ENCODE peak calls at places on chromosomes 7 and 10, in four cellular contexts. One of them, this sample, is unnamed.

GRCh38 chr7:147524726-147525245 is 1065.8 kb upstream of the C7orf33 start:
- DNase-seq in CD8-positive, alpha-beta memory T cell: no peak
- DNase-seq in esophagus muscularis mucosa: no peak
- DNase-seq in heart left ventricle: no peak
- DNase-seq in this sample: no peak

GRCh38 chr7:121558288-121558687 is 162.2 kb upstream of the FAM3C start:
- DNase-seq in CD8-positive, alpha-beta memory T cell: no peak
- DNase-seq in esophagus muscularis mucosa: no peak
- DNase-seq in heart left ventricle: no peak
- DNase-seq in this sample: no peak

GRCh38 chr7:106017657-106018056 is 54.6 kb downstream of the CDHR3 start:
- DNase-seq in CD8-positive, alpha-beta memory T cell: no peak
- DNase-seq in esophagus muscularis mucosa: no peak
- DNase-seq in heart left ventricle: no peak
- DNase-seq in this sample: no peak

GRCh38 chr7:69633122-69633892 is 35.0 kb downstream of the AUTS2 start:
- DNase-seq in CD8-positive, alpha-beta memory T cell: no peak
- DNase-seq in esophagus muscularis mucosa: no peak
- DNase-seq in heart left ventricle: no peak
- DNase-seq in this sample: no peak

GRCh38 chr7:29300649-29301048 is 106.1 kb downstream of the CHN2 start:
- DNase-seq in CD8-positive, alpha-beta memory T cell: no peak
- DNase-seq in esophagus muscularis mucosa: no peak
- DNase-seq in heart left ventricle: no peak
- DNase-seq in this sample: no peak

GRCh38 chr10:17249820-17250219 is 21.8 kb downstream of the VIM start:
- DNase-seq in CD8-positive, alpha-beta memory T cell: no peak
- DNase-seq in esophagus muscularis mucosa: no peak
- DNase-seq in heart left ventricle: no peak
- DNase-seq in this sample: no peak

GRCh38 chr10:99232357-99232999 is 3.2 kb downstream of the HPSE2 start:
- DNase-seq in CD8-positive, alpha-beta memory T cell: no peak
- DNase-seq in esophagus muscularis mucosa: no peak
- DNase-seq in heart left ventricle: no peak
- DNase-seq in this sample: no peak

GRCh38 chr10:49761789-49762565 is at the start of gene OGDHL:
- DNase-seq in CD8-positive, alpha-beta memory T cell: no peak
- DNase-seq in esophagus muscularis mucosa: no peak
- DNase-seq in heart left ventricle: peak; percentile 73
- DNase-seq in this sample: peak; percentile 32

GRCh38 chr7:21352540-21353387 is 75.1 kb upstream of the SP4 start:
- DNase-seq in CD8-positive, alpha-beta memory T cell: no peak
- DNase-seq in esophagus muscularis mucosa: no peak
- DNase-seq in heart left ventricle: no peak
- DNase-seq in this sample: no peak

GRCh38 chr10:129855836-129856563 is 108.1 kb downstream of the EBF3 start:
- DNase-seq in CD8-positive, alpha-beta memory T cell: no peak
- DNase-seq in esophagus muscularis mucosa: no peak
- DNase-seq in heart left ventricle: no peak
- DNase-seq in this sample: no peak

GRCh38 chr7:19522486-19522885 is 186.4 kb downstream of the POLR1F start:
- DNase-seq in CD8-positive, alpha-beta memory T cell: no peak
- DNase-seq in esophagus muscularis mucosa: no peak
- DNase-seq in heart left ventricle: no peak
- DNase-seq in this sample: no peak

GRCh38 chr10:63549810-63550209 is 28.6 kb downstream of the REEP3 start:
- DNase-seq in CD8-positive, alpha-beta memory T cell: no peak
- DNase-seq in esophagus muscularis mucosa: no peak
- DNase-seq in heart left ventricle: no peak
- DNase-seq in this sample: no peak

GRCh38 chr10:108894402-108895301 is 1028.7 kb downstream of the XPNPEP1 start:
- DNase-seq in CD8-positive, alpha-beta memory T cell: no peak
- DNase-seq in esophagus muscularis mucosa: no peak
- DNase-seq in heart left ventricle: no peak
- DNase-seq in this sample: no peak

GRCh38 chr7:101916041-101916800 is 98.8 kb downstream of the CUX1 start:
- DNase-seq in CD8-positive, alpha-beta memory T cell: no peak
- DNase-seq in esophagus muscularis mucosa: no peak
- DNase-seq in heart left ventricle: no peak
- DNase-seq in this sample: no peak

GRCh38 chr7:158110661-158111555 is 476.7 kb downstream of the PTPRN2 start:
- DNase-seq in CD8-positive, alpha-beta memory T cell: no peak
- DNase-seq in esophagus muscularis mucosa: no peak
- DNase-seq in heart left ventricle: no peak
- DNase-seq in this sample: no peak

GRCh38 chr10:79472951-79473350 is 27.5 kb upstream of the ZCCHC24 start:
- DNase-seq in CD8-positive, alpha-beta memory T cell: no peak
- DNase-seq in esophagus muscularis mucosa: no peak
- DNase-seq in heart left ventricle: no peak
- DNase-seq in this sample: no peak

GRCh38 chr10:7861509-7862120 is 43.3 kb downstream of the TAF3 start:
- DNase-seq in CD8-positive, alpha-beta memory T cell: no peak
- DNase-seq in esophagus muscularis mucosa: no peak
- DNase-seq in heart left ventricle: no peak
- DNase-seq in this sample: no peak

GRCh38 chr7:17528636-17529035 is 230.2 kb downstream of the AHR start:
- DNase-seq in CD8-positive, alpha-beta memory T cell: no peak
- DNase-seq in esophagus muscularis mucosa: no peak
- DNase-seq in heart left ventricle: no peak
- DNase-seq in this sample: no peak

GRCh38 chr10:68096913-68097509 is 12.3 kb upstream of the MYPN start:
- DNase-seq in CD8-positive, alpha-beta memory T cell: no peak
- DNase-seq in esophagus muscularis mucosa: no peak
- DNase-seq in heart left ventricle: no peak
- DNase-seq in this sample: no peak

GRCh38 chr10:76116523-76116922 is 685.1 kb downstream of the LRMDA start:
- DNase-seq in CD8-positive, alpha-beta memory T cell: no peak
- DNase-seq in esophagus muscularis mucosa: no peak
- DNase-seq in heart left ventricle: no peak
- DNase-seq in this sample: no peak

GRCh38 chr10:78995977-78996355 is 72.8 kb upstream of the ZMIZ1 start:
- DNase-seq in CD8-positive, alpha-beta memory T cell: no peak
- DNase-seq in esophagus muscularis mucosa: no peak
- DNase-seq in heart left ventricle: no peak
- DNase-seq in this sample: no peak

GRCh38 chr10:127737563-127738511 is 852 bp downstream of the FOXI2 start:
- DNase-seq in CD8-positive, alpha-beta memory T cell: no peak
- DNase-seq in esophagus muscularis mucosa: no peak
- DNase-seq in heart left ventricle: no peak
- DNase-seq in this sample: no peak

GRCh38 chr7:38465946-38466345 is 165.2 kb downstream of the AMPH start:
- DNase-seq in CD8-positive, alpha-beta memory T cell: no peak
- DNase-seq in esophagus muscularis mucosa: no peak
- DNase-seq in heart left ventricle: no peak
- DNase-seq in this sample: no peak

GRCh38 chr10:119198438-119198837 is 8.9 kb upstream of the GRK5 start:
- DNase-seq in CD8-positive, alpha-beta memory T cell: no peak
- DNase-seq in esophagus muscularis mucosa: no peak
- DNase-seq in heart left ventricle: no peak
- DNase-seq in this sample: no peak

GRCh38 chr7:64893401-64893800 is 9.7 kb upstream of the ZNF273 start:
- DNase-seq in CD8-positive, alpha-beta memory T cell: no peak
- DNase-seq in esophagus muscularis mucosa: no peak
- DNase-seq in heart left ventricle: no peak
- DNase-seq in this sample: no peak

GRCh38 chr10:47438857-47439474 is 44.9 kb downstream of the ANXA8 start:
- DNase-seq in CD8-positive, alpha-beta memory T cell: no peak
- DNase-seq in esophagus muscularis mucosa: no peak
- DNase-seq in heart left ventricle: no peak
- DNase-seq in this sample: no peak

GRCh38 chr10:113961261-113961938 is 82.3 kb upstream of the ADRB1 start:
- DNase-seq in CD8-positive, alpha-beta memory T cell: peak; percentile 62
- DNase-seq in esophagus muscularis mucosa: no peak
- DNase-seq in heart left ventricle: no peak
- DNase-seq in this sample: peak; percentile 63

GRCh38 chr7:106418094-106418493 is 133.3 kb upstream of the NAMPT start:
- DNase-seq in CD8-positive, alpha-beta memory T cell: no peak
- DNase-seq in esophagus muscularis mucosa: no peak
- DNase-seq in heart left ventricle: no peak
- DNase-seq in this sample: no peak

GRCh38 chr10:86753638-86754434 is 2.6 kb upstream of the BMPR1A start:
- DNase-seq in CD8-positive, alpha-beta memory T cell: no peak
- DNase-seq in esophagus muscularis mucosa: no peak
- DNase-seq in heart left ventricle: peak; percentile 67
- DNase-seq in this sample: no peak

GRCh38 chr10:123148414-123149161 is 652 bp downstream of the HMX2 start:
- DNase-seq in CD8-positive, alpha-beta memory T cell: no peak
- DNase-seq in esophagus muscularis mucosa: peak; percentile 42
- DNase-seq in heart left ventricle: no peak
- DNase-seq in this sample: no peak

GRCh38 chr10:91022924-91023707 is 102.2 kb upstream of the ANKRD1 start:
- DNase-seq in CD8-positive, alpha-beta memory T cell: no peak
- DNase-seq in esophagus muscularis mucosa: no peak
- DNase-seq in heart left ventricle: no peak
- DNase-seq in this sample: no peak

GRCh38 chr10:124267231-124267885 is 151.4 kb downstream of the OAT start:
- DNase-seq in CD8-positive, alpha-beta memory T cell: no peak
- DNase-seq in esophagus muscularis mucosa: no peak
- DNase-seq in heart left ventricle: no peak
- DNase-seq in this sample: no peak

DNA sequence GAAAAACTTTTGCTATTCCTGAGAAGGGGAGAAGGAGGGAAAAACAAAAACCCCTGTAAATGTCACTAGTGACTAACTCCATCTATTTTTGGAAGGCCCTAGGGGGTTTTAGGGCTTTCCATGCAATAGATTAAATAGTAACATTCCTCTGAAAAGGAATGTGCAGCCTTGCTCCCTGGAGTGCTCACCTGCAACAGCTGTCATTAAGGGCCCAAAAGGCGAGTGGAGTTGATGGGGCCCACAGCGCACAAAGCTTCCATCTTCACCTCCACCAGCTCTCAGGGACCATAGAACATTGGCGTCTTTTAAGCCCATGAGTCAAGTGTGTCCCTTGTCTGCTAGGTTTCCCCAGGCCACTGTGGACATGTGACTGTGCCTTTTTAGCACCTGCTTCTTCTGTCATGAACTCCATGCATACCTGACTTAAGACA is 58.0 kb upstream of the IL6 start:
- DNase-seq in CD8-positive, alpha-beta memory T cell: no peak
- DNase-seq in esophagus muscularis mucosa: no peak
- DNase-seq in heart left ventricle: no peak
- DNase-seq in this sample: no peak
- H3K4me1 ChIP-seq in CD8-positive, alpha-beta memory T cell: peaks cover 26% of the 10 kb centered on the region
- H3K4me1 ChIP-seq in esophagus muscularis mucosa: peaks cover 9% of the 10 kb centered on the region
- H3K4me1 ChIP-seq in heart left ventricle: no peaks in the 10 kb centered on the region
- H3K4me1 ChIP-seq in this sample: peaks cover 6% of the 10 kb centered on the region

DNA sequence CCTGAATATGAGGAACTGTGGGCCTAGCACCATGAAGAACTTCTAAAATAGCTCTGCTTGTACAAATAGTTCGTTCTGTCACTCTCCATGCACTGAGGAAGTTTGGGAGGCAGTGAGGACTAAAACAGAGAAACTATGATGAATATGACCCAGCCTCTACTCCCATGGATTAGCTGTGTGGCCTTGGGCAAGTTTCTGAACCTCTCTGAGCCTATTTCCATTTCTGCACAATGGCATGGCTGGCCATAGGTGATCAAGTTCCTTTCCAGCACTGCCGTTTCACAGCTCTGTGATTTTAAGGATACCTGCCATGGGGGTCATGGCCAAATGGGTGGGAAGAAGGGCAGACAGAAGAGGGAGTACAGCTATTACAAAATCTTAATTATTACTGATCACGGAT is 57.6 kb downstream of the SORBS1 start:
- DNase-seq in CD8-positive, alpha-beta memory T cell: no peak
- DNase-seq in esophagus muscularis mucosa: no peak
- DNase-seq in heart left ventricle: no peak
- DNase-seq in this sample: no peak
- H3K4me1 ChIP-seq in CD8-positive, alpha-beta memory T cell: no peaks in the 10 kb centered on the region
- H3K4me1 ChIP-seq in esophagus muscularis mucosa: peaks cover 100% of the 10 kb centered on the region
- H3K4me1 ChIP-seq in heart left ventricle: peaks cover 77% of the 10 kb centered on the region
- H3K4me1 ChIP-seq in this sample: no peaks in the 10 kb centered on the region

DNA sequence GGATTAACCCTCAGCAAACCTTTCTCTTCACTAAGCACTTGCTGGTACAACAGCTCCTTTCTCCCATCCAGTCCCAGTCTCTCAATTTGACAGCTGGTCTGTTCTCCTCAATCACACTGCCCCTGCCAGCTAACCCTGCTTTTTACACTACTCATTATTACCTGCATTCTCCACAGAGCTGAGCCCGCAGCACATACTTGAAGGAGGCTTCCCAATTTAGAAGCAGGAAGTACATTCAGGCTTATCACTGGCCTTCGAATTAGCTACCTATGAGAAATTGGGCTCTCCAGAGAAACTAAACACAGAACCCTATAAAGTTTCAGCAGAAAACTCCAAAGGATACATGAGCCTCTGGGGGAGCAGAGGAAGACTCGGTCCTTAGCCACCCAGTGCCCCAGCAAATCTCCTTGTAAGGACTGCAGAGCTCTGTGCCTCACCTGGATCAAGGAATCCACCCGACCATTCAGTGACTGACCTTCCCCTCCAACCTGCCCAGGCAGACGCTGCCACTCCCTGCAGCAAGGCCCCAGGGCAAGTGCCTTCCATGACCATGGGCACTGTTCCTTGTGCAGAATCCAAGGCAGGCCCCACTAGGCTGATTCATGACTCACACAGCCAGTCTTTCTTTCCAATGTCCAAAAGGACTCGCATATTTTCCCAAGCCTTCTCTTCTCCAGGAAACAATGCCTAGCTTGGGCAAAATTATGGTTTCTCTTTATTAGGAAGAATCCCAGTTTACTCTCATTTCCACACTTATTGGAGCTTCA is 68.0 kb downstream of the VOPP1 start:
- DNase-seq in CD8-positive, alpha-beta memory T cell: no peak
- DNase-seq in esophagus muscularis mucosa: no peak
- DNase-seq in heart left ventricle: no peak
- DNase-seq in this sample: no peak
- H3K4me1 ChIP-seq in CD8-positive, alpha-beta memory T cell: peaks cover 3% of the 10 kb centered on the region
- H3K4me1 ChIP-seq in esophagus muscularis mucosa: peaks cover 10% of the 10 kb centered on the region
- H3K4me1 ChIP-seq in heart left ventricle: peaks cover 19% of the 10 kb centered on the region
- H3K4me1 ChIP-seq in this sample: no peaks in the 10 kb centered on the region

GRCh38 chr10:5831446-5831782 is 18.2 kb upstream of the GDI2 start:
- DNase-seq in CD8-positive, alpha-beta memory T cell: no peak
- DNase-seq in esophagus muscularis mucosa: no peak
- DNase-seq in heart left ventricle: no peak
- DNase-seq in this sample: no peak

GRCh38 chr10:5829267-5829666 is 16.0 kb upstream of the GDI2 start:
- DNase-seq in CD8-positive, alpha-beta memory T cell: no peak
- DNase-seq in esophagus muscularis mucosa: no peak
- DNase-seq in heart left ventricle: no peak
- DNase-seq in this sample: no peak

GRCh38 chr10:5827841-5828240 is 14.6 kb upstream of the GDI2 start:
- DNase-seq in CD8-positive, alpha-beta memory T cell: no peak
- DNase-seq in esophagus muscularis mucosa: no peak
- DNase-seq in heart left ventricle: no peak
- DNase-seq in this sample: no peak

GRCh38 chr10:5830629-5831445 is 17.6 kb upstream of the GDI2 start:
- DNase-seq in CD8-positive, alpha-beta memory T cell: no peak
- DNase-seq in esophagus muscularis mucosa: no peak
- DNase-seq in heart left ventricle: no peak
- DNase-seq in this sample: no peak

DNA sequence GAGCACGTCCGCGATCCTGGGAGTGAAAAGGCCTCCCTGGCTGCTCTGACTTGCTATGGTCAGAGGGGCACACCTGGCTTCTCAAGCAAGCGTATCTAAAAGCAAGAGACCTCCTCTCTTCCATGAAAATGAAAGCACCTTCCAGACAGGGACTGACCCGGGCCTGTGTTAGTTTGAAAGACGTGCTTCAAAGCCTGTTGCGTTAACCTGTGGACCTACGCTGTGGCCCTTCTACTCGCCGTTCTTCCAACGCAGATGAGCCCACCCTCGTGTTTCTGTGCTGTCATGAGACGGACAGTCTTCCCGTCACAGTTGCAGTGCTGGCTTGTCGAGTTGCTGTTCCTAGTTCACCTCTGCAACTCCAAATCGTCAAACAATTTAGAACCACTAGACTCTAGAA is 15.5 kb upstream of the GDI2 start:
- DNase-seq in CD8-positive, alpha-beta memory T cell: no peak
- DNase-seq in esophagus muscularis mucosa: no peak
- DNase-seq in heart left ventricle: no peak
- DNase-seq in this sample: no peak
- H3K4me1 ChIP-seq in CD8-positive, alpha-beta memory T cell: no peaks in the 10 kb centered on the region
- H3K4me1 ChIP-seq in esophagus muscularis mucosa: no peaks in the 10 kb centered on the region
- H3K4me1 ChIP-seq in heart left ventricle: no peaks in the 10 kb centered on the region
- H3K4me1 ChIP-seq in this sample: no peaks in the 10 kb centered on the region